ENCODE peak calls at places on chromosomes 5 and 9, in five cellular contexts. One of them, this sample, is unnamed.

GRCh38 chr5:121380066-121380465 is 471.6 kb upstream of the FTMT start:
- DNase-seq in GM12878: no peak
- DNase-seq in activated B cell treated with CpG ODN at 0.5 μM for 24 hours: no peak
- DNase-seq in IMR-90: no peak
- DNase-seq in fibroblast of pulmonary artery: no peak
- DNase-seq in this sample: no peak

GRCh38 chr9:116421006-116421538 is 266.0 kb upstream of the TRIM32 start:
- DNase-seq in GM12878: no peak
- DNase-seq in fibroblast of pulmonary artery: peak
- DNase-seq in activated B cell treated with CpG ODN at 0.5 μM for 24 hours: no peak
- DNase-seq in IMR-90: peak
- DNase-seq in this sample: no peak

GRCh38 chr5:150567031-150567680 is 59.2 kb downstream of the NDST1 start:
- DNase-seq in IMR-90: peak
- DNase-seq in fibroblast of pulmonary artery: peak
- DNase-seq in activated B cell treated with CpG ODN at 0.5 μM for 24 hours: no peak
- DNase-seq in GM12878: no peak
- DNase-seq in this sample: peak

GRCh38 chr5:142360607-142361120 is 35.8 kb upstream of the SPRY4 start:
- DNase-seq in IMR-90: peak
- DNase-seq in fibroblast of pulmonary artery: peak
- DNase-seq in GM12878: no peak
- DNase-seq in activated B cell treated with CpG ODN at 0.5 μM for 24 hours: no peak
- DNase-seq in this sample: peak

GRCh38 chr9:27933210-27934062 is 360.2 kb upstream of the C9orf72 start:
- DNase-seq in activated B cell treated with CpG ODN at 0.5 μM for 24 hours: no peak
- DNase-seq in fibroblast of pulmonary artery: no peak
- DNase-seq in IMR-90: no peak
- DNase-seq in GM12878: no peak
- DNase-seq in this sample: no peak

GRCh38 chr9:127273350-127273749 is 8.8 kb downstream of the GARNL3 start:
- DNase-seq in GM12878: no peak
- DNase-seq in fibroblast of pulmonary artery: no peak
- DNase-seq in activated B cell treated with CpG ODN at 0.5 μM for 24 hours: no peak
- DNase-seq in IMR-90: no peak
- DNase-seq in this sample: no peak

GRCh38 chr9:86822414-86822813 is 124.9 kb downstream of the GAS1 start:
- DNase-seq in IMR-90: no peak
- DNase-seq in fibroblast of pulmonary artery: no peak
- DNase-seq in activated B cell treated with CpG ODN at 0.5 μM for 24 hours: no peak
- DNase-seq in GM12878: no peak
- DNase-seq in this sample: no peak

GRCh38 chr5:116724971-116725370 is 150.3 kb upstream of the SEMA6A start:
- DNase-seq in IMR-90: no peak
- DNase-seq in activated B cell treated with CpG ODN at 0.5 μM for 24 hours: no peak
- DNase-seq in GM12878: no peak
- DNase-seq in fibroblast of pulmonary artery: no peak
- DNase-seq in this sample: no peak

GRCh38 chr5:61330879-61331406 is 1.1 kb upstream of the ZSWIM6 start:
- DNase-seq in GM12878: no peak
- DNase-seq in activated B cell treated with CpG ODN at 0.5 μM for 24 hours: peak
- DNase-seq in IMR-90: peak
- DNase-seq in fibroblast of pulmonary artery: peak
- DNase-seq in this sample: peak

GRCh38 chr5:11384441-11385250 is 519.6 kb downstream of the CTNND2 start:
- DNase-seq in IMR-90: no peak
- DNase-seq in fibroblast of pulmonary artery: no peak
- DNase-seq in GM12878: no peak
- DNase-seq in activated B cell treated with CpG ODN at 0.5 μM for 24 hours: no peak
- DNase-seq in this sample: no peak
- TF ChIP-seq CTCF in IMR-90: no peak
- TF ChIP-seq CTCF in fibroblast of pulmonary artery: no peak
- TF ChIP-seq CTCF in GM12878: no peak
- TF ChIP-seq CTCF in activated B cell treated with CpG ODN at 0.5 μM for 24 hours: no peak
- TF ChIP-seq CTCF in this sample: no peak

DNA sequence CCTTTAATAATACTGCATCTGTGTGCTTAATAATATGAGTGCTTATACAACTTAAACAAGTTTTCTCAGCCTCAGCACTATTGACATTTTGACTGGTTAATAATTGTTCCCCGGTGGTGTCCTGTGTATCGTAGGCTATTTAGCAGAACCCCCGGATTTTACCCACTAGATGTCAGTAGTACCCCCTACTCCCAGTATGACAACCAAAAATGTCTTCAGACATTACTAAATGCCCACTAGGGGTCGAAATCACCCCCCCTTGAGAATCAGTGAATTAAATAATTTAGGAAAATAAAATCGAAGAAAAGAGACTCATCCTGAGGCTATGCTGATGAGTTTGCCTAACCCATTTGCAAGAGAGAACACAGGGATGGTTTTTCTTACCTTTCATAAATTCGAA is 166.3 kb downstream of the ATP10B start:
- DNase-seq in fibroblast of pulmonary artery: no peak
- DNase-seq in activated B cell treated with CpG ODN at 0.5 μM for 24 hours: no peak
- DNase-seq in GM12878: peak
- DNase-seq in IMR-90: no peak
- DNase-seq in this sample: no peak
- TF ChIP-seq CTCF in fibroblast of pulmonary artery: no peak
- TF ChIP-seq CTCF in activated B cell treated with CpG ODN at 0.5 μM for 24 hours: no peak
- TF ChIP-seq CTCF in GM12878: peak
- TF ChIP-seq CTCF in IMR-90: no peak
- TF ChIP-seq CTCF in this sample: no peak

GRCh38 chr9:94166237-94167054 is 82.2 kb downstream of the PTPDC1 start:
- DNase-seq in GM12878: peak
- DNase-seq in activated B cell treated with CpG ODN at 0.5 μM for 24 hours: peak
- DNase-seq in IMR-90: peak
- DNase-seq in fibroblast of pulmonary artery: peak
- DNase-seq in this sample: peak
- TF ChIP-seq CTCF in GM12878: peak
- TF ChIP-seq CTCF in activated B cell treated with CpG ODN at 0.5 μM for 24 hours: no peak
- TF ChIP-seq CTCF in IMR-90: peak
- TF ChIP-seq CTCF in fibroblast of pulmonary artery: no peak
- TF ChIP-seq CTCF in this sample: no peak

GRCh38 chr9:81633952-81634421 is 55.4 kb downstream of the TLE1 start:
- DNase-seq in fibroblast of pulmonary artery: no peak
- DNase-seq in IMR-90: no peak
- DNase-seq in activated B cell treated with CpG ODN at 0.5 μM for 24 hours: no peak
- DNase-seq in GM12878: no peak
- DNase-seq in this sample: no peak
- TF ChIP-seq CTCF in fibroblast of pulmonary artery: no peak
- TF ChIP-seq CTCF in IMR-90: no peak
- TF ChIP-seq CTCF in activated B cell treated with CpG ODN at 0.5 μM for 24 hours: no peak
- TF ChIP-seq CTCF in GM12878: no peak
- TF ChIP-seq CTCF in this sample: no peak

DNA sequence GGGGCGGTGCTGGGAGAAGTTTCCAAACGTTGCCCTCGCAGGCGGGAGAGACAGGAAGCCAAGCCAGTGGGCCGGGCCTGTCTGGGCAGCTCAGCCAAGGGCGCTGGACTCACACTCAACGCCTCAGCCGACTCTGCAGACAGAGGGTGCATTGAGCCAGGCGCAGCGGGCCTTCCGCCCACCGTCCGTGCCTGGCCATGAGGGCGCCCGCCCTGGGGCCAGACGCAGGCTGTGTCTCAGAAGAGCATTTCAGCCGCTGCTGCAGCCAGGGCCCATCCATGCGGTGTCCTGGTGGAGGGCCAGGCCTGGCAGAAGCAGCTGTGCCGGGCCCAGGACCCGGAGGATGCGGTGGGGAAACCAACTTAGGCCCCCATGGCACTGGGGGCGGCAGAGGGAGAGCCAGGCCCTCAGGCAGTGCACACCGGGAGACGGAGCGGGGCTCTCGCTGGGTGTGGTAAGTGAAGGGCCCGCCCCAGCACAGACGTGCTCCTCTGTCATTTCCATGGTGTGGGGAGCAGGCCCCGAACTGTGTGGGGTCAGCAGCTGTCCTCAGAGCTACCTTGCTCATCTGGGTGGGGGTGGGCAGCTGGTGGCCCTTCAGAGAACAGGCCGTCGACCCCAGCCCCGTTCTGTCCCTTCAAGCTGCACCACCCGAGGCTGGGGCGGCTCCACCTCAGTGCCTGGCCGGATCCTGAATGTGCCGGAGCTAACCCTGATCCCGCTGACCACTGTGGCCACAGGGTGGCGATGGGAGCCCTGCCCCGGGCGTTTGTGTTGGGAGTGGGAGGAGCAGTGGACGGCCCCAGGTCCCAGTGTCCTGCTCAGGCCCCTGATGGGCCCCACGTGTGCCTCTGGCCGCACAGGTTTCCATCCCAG is 18.0 kb downstream of the DNLZ start:
- DNase-seq in GM12878: no peak
- DNase-seq in activated B cell treated with CpG ODN at 0.5 μM for 24 hours: no peak
- DNase-seq in fibroblast of pulmonary artery: peak
- DNase-seq in IMR-90: no peak
- DNase-seq in this sample: peak
- TF ChIP-seq CTCF in GM12878: no peak
- TF ChIP-seq CTCF in activated B cell treated with CpG ODN at 0.5 μM for 24 hours: no peak
- TF ChIP-seq CTCF in fibroblast of pulmonary artery: peak
- TF ChIP-seq CTCF in IMR-90: peak
- TF ChIP-seq CTCF in this sample: peak

GRCh38 chr9:114991861-114992260 is 61.5 kb upstream of the TNFSF8 start:
- DNase-seq in GM12878: no peak
- DNase-seq in activated B cell treated with CpG ODN at 0.5 μM for 24 hours: no peak
- DNase-seq in IMR-90: no peak
- DNase-seq in fibroblast of pulmonary artery: no peak
- DNase-seq in this sample: no peak

GRCh38 chr9:114988962-114989599 is 58.7 kb upstream of the TNFSF8 start:
- DNase-seq in fibroblast of pulmonary artery: no peak
- DNase-seq in activated B cell treated with CpG ODN at 0.5 μM for 24 hours: no peak
- DNase-seq in GM12878: peak
- DNase-seq in IMR-90: no peak
- DNase-seq in this sample: peak

GRCh38 chr9:114994716-114995115 is 64.3 kb upstream of the TNFSF8 start:
- DNase-seq in activated B cell treated with CpG ODN at 0.5 μM for 24 hours: no peak
- DNase-seq in IMR-90: no peak
- DNase-seq in GM12878: no peak
- DNase-seq in fibroblast of pulmonary artery: no peak
- DNase-seq in this sample: no peak

GRCh38 chr9:114990901-114991300 is 60.5 kb upstream of the TNFSF8 start:
- DNase-seq in IMR-90: no peak
- DNase-seq in activated B cell treated with CpG ODN at 0.5 μM for 24 hours: no peak
- DNase-seq in GM12878: no peak
- DNase-seq in fibroblast of pulmonary artery: no peak
- DNase-seq in this sample: no peak

GRCh38 chr9:114989600-114990410 is 59.4 kb upstream of the TNFSF8 start:
- DNase-seq in IMR-90: no peak
- DNase-seq in GM12878: peak
- DNase-seq in activated B cell treated with CpG ODN at 0.5 μM for 24 hours: no peak
- DNase-seq in fibroblast of pulmonary artery: no peak
- DNase-seq in this sample: no peak
- TF ChIP-seq CTCF in IMR-90: no peak
- TF ChIP-seq CTCF in GM12878: no peak
- TF ChIP-seq CTCF in activated B cell treated with CpG ODN at 0.5 μM for 24 hours: no peak
- TF ChIP-seq CTCF in fibroblast of pulmonary artery: no peak
- TF ChIP-seq CTCF in this sample: no peak

GRCh38 chr9:108756746-108757490 is 98.9 kb downstream of the ACTL7B start:
- DNase-seq in activated B cell treated with CpG ODN at 0.5 μM for 24 hours: no peak
- DNase-seq in fibroblast of pulmonary artery: no peak
- DNase-seq in GM12878: no peak
- DNase-seq in IMR-90: no peak
- DNase-seq in this sample: no peak
- TF ChIP-seq CTCF in activated B cell treated with CpG ODN at 0.5 μM for 24 hours: no peak
- TF ChIP-seq CTCF in fibroblast of pulmonary artery: peak
- TF ChIP-seq CTCF in GM12878: no peak
- TF ChIP-seq CTCF in IMR-90: no peak
- TF ChIP-seq CTCF in this sample: peak

GRCh38 chr9:35603506-35603985 is 1.5 kb upstream of the TESK1 start:
- DNase-seq in fibroblast of pulmonary artery: peak
- DNase-seq in IMR-90: peak
- DNase-seq in GM12878: no peak
- DNase-seq in activated B cell treated with CpG ODN at 0.5 μM for 24 hours: no peak
- DNase-seq in this sample: peak

GRCh38 chr9:35604578-35605335 is at the start of gene TESK1:
- DNase-seq in IMR-90: peak
- DNase-seq in activated B cell treated with CpG ODN at 0.5 μM for 24 hours: peak
- DNase-seq in GM12878: no peak
- DNase-seq in fibroblast of pulmonary artery: peak
- DNase-seq in this sample: peak

GRCh38 chr9:35603986-35604577 is 980 bp upstream of the TESK1 start:
- DNase-seq in fibroblast of pulmonary artery: peak
- DNase-seq in IMR-90: peak
- DNase-seq in GM12878: peak
- DNase-seq in activated B cell treated with CpG ODN at 0.5 μM for 24 hours: peak
- DNase-seq in this sample: peak

GRCh38 chr9:35598863-35599590 is 6.0 kb upstream of the TESK1 start:
- DNase-seq in IMR-90: no peak
- DNase-seq in GM12878: no peak
- DNase-seq in activated B cell treated with CpG ODN at 0.5 μM for 24 hours: no peak
- DNase-seq in fibroblast of pulmonary artery: no peak
- DNase-seq in this sample: no peak

GRCh38 chr9:35599763-35600604 is 5.1 kb upstream of the TESK1 start:
- DNase-seq in GM12878: no peak
- DNase-seq in IMR-90: no peak
- DNase-seq in fibroblast of pulmonary artery: no peak
- DNase-seq in activated B cell treated with CpG ODN at 0.5 μM for 24 hours: no peak
- DNase-seq in this sample: no peak
- TF ChIP-seq CTCF in GM12878: no peak
- TF ChIP-seq CTCF in IMR-90: no peak
- TF ChIP-seq CTCF in fibroblast of pulmonary artery: peak
- TF ChIP-seq CTCF in activated B cell treated with CpG ODN at 0.5 μM for 24 hours: no peak
- TF ChIP-seq CTCF in this sample: peak

DNA sequence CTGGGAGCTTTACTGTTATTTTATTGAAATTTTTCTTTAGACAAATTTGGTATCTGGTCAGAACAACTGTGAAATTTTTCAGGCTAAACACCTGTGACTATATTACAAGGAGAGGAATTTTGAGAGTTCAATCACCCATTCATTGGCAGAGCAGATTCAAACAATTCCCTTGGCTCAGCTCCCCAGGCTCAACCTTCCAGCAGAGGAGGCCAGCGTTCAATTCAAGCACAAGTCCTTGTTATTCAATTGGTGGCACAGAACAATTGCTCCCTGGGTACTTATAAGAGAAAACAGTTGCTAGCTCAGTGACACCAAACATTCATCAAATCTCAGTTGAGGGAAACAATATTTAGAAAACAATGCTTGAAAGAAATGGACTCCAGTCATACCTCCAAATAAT is 83.3 kb downstream of the SUSD1 start:
- DNase-seq in activated B cell treated with CpG ODN at 0.5 μM for 24 hours: no peak
- DNase-seq in IMR-90: peak
- DNase-seq in GM12878: no peak
- DNase-seq in fibroblast of pulmonary artery: peak
- DNase-seq in this sample: peak
- TF ChIP-seq CTCF in activated B cell treated with CpG ODN at 0.5 μM for 24 hours: no peak
- TF ChIP-seq CTCF in IMR-90: peak
- TF ChIP-seq CTCF in GM12878: peak
- TF ChIP-seq CTCF in fibroblast of pulmonary artery: peak
- TF ChIP-seq CTCF in this sample: peak

DNA sequence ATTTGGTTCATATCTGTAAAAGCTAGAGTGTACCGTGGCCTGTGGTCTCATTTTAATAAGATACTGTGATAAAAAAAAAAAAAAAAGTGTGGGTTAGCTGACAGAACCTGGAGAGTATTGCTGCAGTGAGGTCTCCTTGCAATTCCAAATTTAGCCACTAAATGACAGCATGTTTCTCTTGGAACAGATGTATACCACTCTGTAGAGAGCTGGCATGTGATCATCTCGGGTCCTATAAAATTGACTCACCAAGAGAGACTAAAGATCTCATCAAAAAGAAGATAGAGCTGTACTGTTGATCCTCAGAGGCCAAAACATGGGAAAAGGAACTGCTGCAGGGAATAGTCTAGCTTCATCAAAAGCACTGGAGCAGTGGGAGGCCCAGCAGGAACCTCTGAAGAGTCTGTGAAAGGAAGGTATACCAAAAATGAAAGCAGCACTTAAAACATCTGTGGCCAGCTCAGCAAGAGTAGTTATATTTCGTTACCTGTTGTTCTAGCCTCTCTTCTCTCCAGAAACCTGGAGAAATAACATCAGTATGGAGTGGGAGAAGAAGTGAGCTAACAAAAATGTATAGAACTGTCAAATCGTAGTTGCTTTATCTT is 826.8 kb downstream of the EFNA5 start:
- DNase-seq in fibroblast of pulmonary artery: peak
- DNase-seq in GM12878: no peak
- DNase-seq in activated B cell treated with CpG ODN at 0.5 μM for 24 hours: no peak
- DNase-seq in IMR-90: no peak
- DNase-seq in this sample: no peak
- TF ChIP-seq CTCF in fibroblast of pulmonary artery: peak
- TF ChIP-seq CTCF in GM12878: peak
- TF ChIP-seq CTCF in activated B cell treated with CpG ODN at 0.5 μM for 24 hours: no peak
- TF ChIP-seq CTCF in IMR-90: no peak
- TF ChIP-seq CTCF in this sample: no peak

This sample was measured in fibroblast of villous mesenchyme.